ENCODE peak calls at places on chromosomes 3 and 15, in eight cellular contexts. A is stimulated activated CD8-positive, alpha-beta memory T cell treated with anti-CD3 and anti-CD28 coated beads, Interleukin-4, amount 100 ng/mL, for 24 hours; R is stimulated activated naive CD8-positive, alpha-beta T cell treated with anti-CD3 and anti-CD28 coated beads, Interleukin-15, Interleukin-2, amounts not matched to agents 100 U/mL and 50 U/mL, for 24 hours; M is B cell; Z is mammary epithelial cell; U is nucleus accumbens; J is cerebellum; Q is colonic mucosa. P is an unnamed sample.
A peak's percentile ranks its signal among the peaks of the same experiment; 100 is the strongest.

GRCh38 chr15:46091860-46092450 is 457.1 kb downstream of the SQOR start:
- DNase-seq in M (no peak), Q (peak; percentile 54), U (no peak), R (peak; percentile 7), A (no peak), Z (no peak), J (peak; percentile 28), P (peak; percentile 13)

GRCh38 chr3:152206243-152206642 is 62.5 kb upstream of the MBNL1 start:
- DNase-seq in A (no peak), Z (no peak), U (no peak), R (no peak), J (no peak), Q (no peak), M (no peak), P (no peak)

GRCh38 chr3:127063916-127064315 is 81.0 kb downstream of the PLXNA1 start:
- DNase-seq in R (no peak), Q (no peak), M (no peak), Z (no peak), J (no peak), A (no peak), U (no peak), P (no peak)

GRCh38 chr15:100515758-100516157 is 13.0 kb downstream of the CERS3 start:
- DNase-seq in Q (no peak), A (no peak), Z (no peak), M (no peak), J (no peak), U (no peak), R (no peak), P (no peak)

GRCh38 chr3:110400315-110400714 is 671.3 kb upstream of the NECTIN3 start:
- DNase-seq in Q (no peak), Z (no peak), J (no peak), A (no peak), R (no peak), U (no peak), M (no peak), P (no peak)

GRCh38 chr3:127532561-127533203 is 57.9 kb downstream of the TPRA1 start:
- DNase-seq in M (no peak), Z (no peak), U (no peak), R (no peak), J (no peak), A (no peak), Q (peak; percentile 7), P (no peak)

GRCh38 chr3:85567074-85567676 is 608.4 kb downstream of the CADM2 start:
- DNase-seq in Q (peak; percentile 42), Z (peak; percentile 14), M (no peak), A (no peak), J (no peak), R (peak; percentile 28), U (no peak), P (peak; percentile 35)

GRCh38 chr15:88218557-88219214 is 37.9 kb downstream of the NTRK3 start:
- DNase-seq in U (no peak), Z (no peak), J (peak; percentile 66), A (no peak), R (no peak), M (no peak), Q (no peak), P (no peak)

GRCh38 chr3:105843895-105844500 is 24.8 kb downstream of the CBLB start:
- DNase-seq in R (no peak), A (no peak), Z (no peak), Q (no peak), J (no peak), M (no peak), U (no peak), P (no peak)

GRCh38 chr3:126401611-126402160 is 7.0 kb downstream of the CFAP100 start:
- DNase-seq in U (no peak), Q (no peak), A (no peak), R (no peak), M (no peak), Z (no peak), J (no peak), P (no peak)